ENCODE peak calls at places on chromosomes 3 and 15, in four cellular contexts. One of them, this sample, is unnamed.

GRCh38 chr3:36700537-36701248 is 63.7 kb downstream of the DCLK3 start:
- DNase-seq in CD4-positive, alpha-beta T cell: no peak
- DNase-seq in NCI-H1092: peak
- DNase-seq in HTR-8/SVneo: peak
- DNase-seq in this sample: peak

GRCh38 chr3:170637321-170637720 is 51.4 kb upstream of the SLC7A14 start:
- DNase-seq in CD4-positive, alpha-beta T cell: no peak
- DNase-seq in NCI-H1092: no peak
- DNase-seq in HTR-8/SVneo: no peak
- DNase-seq in this sample: no peak

GRCh38 chr3:55511895-55512585 is 24.9 kb upstream of the WNT5A start:
- DNase-seq in NCI-H1092: no peak
- DNase-seq in CD4-positive, alpha-beta T cell: no peak
- DNase-seq in HTR-8/SVneo: no peak
- DNase-seq in this sample: no peak

GRCh38 chr3:78317774-78318173 is 1277.9 kb downstream of the ROBO2 start:
- DNase-seq in CD4-positive, alpha-beta T cell: no peak
- DNase-seq in HTR-8/SVneo: no peak
- DNase-seq in NCI-H1092: no peak
- DNase-seq in this sample: no peak

GRCh38 chr3:126469479-126469878 is 6.2 kb downstream of the ZXDC start:
- DNase-seq in CD4-positive, alpha-beta T cell: no peak
- DNase-seq in HTR-8/SVneo: no peak
- DNase-seq in NCI-H1092: no peak
- DNase-seq in this sample: no peak

GRCh38 chr3:73086071-73086494 is 24.6 kb downstream of the EBLN2 start:
- DNase-seq in HTR-8/SVneo: peak
- DNase-seq in CD4-positive, alpha-beta T cell: peak
- DNase-seq in NCI-H1092: no peak
- DNase-seq in this sample: peak

GRCh38 chr3:106683931-106684330 is 693.3 kb upstream of the CCDC54 start:
- DNase-seq in CD4-positive, alpha-beta T cell: no peak
- DNase-seq in HTR-8/SVneo: peak
- DNase-seq in NCI-H1092: no peak
- DNase-seq in this sample: no peak

GRCh38 chr3:56075089-56075488 is 393.2 kb downstream of the ERC2 start:
- DNase-seq in HTR-8/SVneo: no peak
- DNase-seq in NCI-H1092: no peak
- DNase-seq in CD4-positive, alpha-beta T cell: no peak
- DNase-seq in this sample: no peak

GRCh38 chr15:57432141-57432701 is 55.9 kb downstream of the CGNL1 start:
- DNase-seq in HTR-8/SVneo: no peak
- DNase-seq in CD4-positive, alpha-beta T cell: no peak
- DNase-seq in NCI-H1092: no peak
- DNase-seq in this sample: no peak

GRCh38 chr3:109784852-109785631 is 447.7 kb upstream of the DPPA4 start:
- DNase-seq in NCI-H1092: no peak
- DNase-seq in HTR-8/SVneo: no peak
- DNase-seq in CD4-positive, alpha-beta T cell: no peak
- DNase-seq in this sample: no peak

GRCh38 chr3:193176690-193177089 is 64.3 kb upstream of the PLAAT1 start:
- DNase-seq in CD4-positive, alpha-beta T cell: no peak
- DNase-seq in HTR-8/SVneo: no peak
- DNase-seq in NCI-H1092: no peak
- DNase-seq in this sample: no peak

GRCh38 chr3:157310329-157311065 is 126.2 kb upstream of the PTX3 start:
- DNase-seq in CD4-positive, alpha-beta T cell: no peak
- DNase-seq in NCI-H1092: no peak
- DNase-seq in HTR-8/SVneo: peak
- DNase-seq in this sample: no peak

GRCh38 chr15:82647045-82647834 is at the start of gene CPEB1:
- DNase-seq in CD4-positive, alpha-beta T cell: peak
- DNase-seq in HTR-8/SVneo: peak
- DNase-seq in NCI-H1092: no peak
- DNase-seq in this sample: peak

GRCh38 chr3:9183811-9184463 is 65.5 kb downstream of the SRGAP3 start:
- DNase-seq in HTR-8/SVneo: no peak
- DNase-seq in CD4-positive, alpha-beta T cell: no peak
- DNase-seq in NCI-H1092: peak
- DNase-seq in this sample: no peak

GRCh38 chr15:60840703-60841411 is 361.9 kb upstream of the ICE2 start:
- DNase-seq in CD4-positive, alpha-beta T cell: peak
- DNase-seq in HTR-8/SVneo: no peak
- DNase-seq in NCI-H1092: no peak
- DNase-seq in this sample: no peak

GRCh38 chr3:56930706-56931105 is 129.0 kb upstream of the ARHGEF3 start:
- DNase-seq in HTR-8/SVneo: no peak
- DNase-seq in CD4-positive, alpha-beta T cell: no peak
- DNase-seq in NCI-H1092: no peak
- DNase-seq in this sample: peak

GRCh38 chr15:49887604-49888340 is 231.3 kb downstream of the ATP8B4 start:
- DNase-seq in CD4-positive, alpha-beta T cell: no peak
- DNase-seq in NCI-H1092: no peak
- DNase-seq in HTR-8/SVneo: no peak
- DNase-seq in this sample: no peak

GRCh38 chr15:94844533-94845390 is 613.4 kb downstream of the MCTP2 start:
- DNase-seq in CD4-positive, alpha-beta T cell: no peak
- DNase-seq in HTR-8/SVneo: no peak
- DNase-seq in NCI-H1092: peak
- DNase-seq in this sample: no peak

GRCh38 chr3:129756871-129757270 is 136.6 kb downstream of the TMCC1 start:
- DNase-seq in NCI-H1092: no peak
- DNase-seq in CD4-positive, alpha-beta T cell: no peak
- DNase-seq in HTR-8/SVneo: no peak
- DNase-seq in this sample: no peak

GRCh38 chr3:193665370-193665989 is 72.5 kb downstream of the OPA1 start:
- DNase-seq in NCI-H1092: peak
- DNase-seq in HTR-8/SVneo: no peak
- DNase-seq in CD4-positive, alpha-beta T cell: no peak
- DNase-seq in this sample: peak

GRCh38 chr3:195226900-195227447 is 44.0 kb downstream of the XXYLT1 start:
- DNase-seq in CD4-positive, alpha-beta T cell: no peak
- DNase-seq in NCI-H1092: no peak
- DNase-seq in HTR-8/SVneo: peak
- DNase-seq in this sample: no peak

GRCh38 chr3:81579744-81580143 is 181.7 kb downstream of the GBE1 start:
- DNase-seq in HTR-8/SVneo: no peak
- DNase-seq in NCI-H1092: no peak
- DNase-seq in CD4-positive, alpha-beta T cell: no peak
- DNase-seq in this sample: no peak

GRCh38 chr15:67823371-67824156 is 1.7 kb upstream of the SKOR1 start:
- DNase-seq in HTR-8/SVneo: no peak
- DNase-seq in CD4-positive, alpha-beta T cell: no peak
- DNase-seq in NCI-H1092: no peak
- DNase-seq in this sample: no peak

GRCh38 chr3:126104028-126104635 is 20.2 kb upstream of the SLC41A3 start:
- DNase-seq in NCI-H1092: no peak
- DNase-seq in HTR-8/SVneo: no peak
- DNase-seq in CD4-positive, alpha-beta T cell: no peak
- DNase-seq in this sample: no peak

GRCh38 chr3:43865887-43866528 is 175.3 kb downstream of the ABHD5 start:
- DNase-seq in CD4-positive, alpha-beta T cell: no peak
- DNase-seq in NCI-H1092: no peak
- DNase-seq in HTR-8/SVneo: no peak
- DNase-seq in this sample: no peak

GRCh38 chr3:142857056-142857455 is 31.8 kb downstream of the PCOLCE2 start:
- DNase-seq in CD4-positive, alpha-beta T cell: no peak
- DNase-seq in NCI-H1092: no peak
- DNase-seq in HTR-8/SVneo: peak
- DNase-seq in this sample: peak

GRCh38 chr3:107524214-107525100 is 1.7 kb downstream of the BBX start:
- DNase-seq in NCI-H1092: no peak
- DNase-seq in CD4-positive, alpha-beta T cell: peak
- DNase-seq in HTR-8/SVneo: peak
- DNase-seq in this sample: peak

GRCh38 chr3:98705694-98706093 is 57.4 kb upstream of the ST3GAL6 start:
- DNase-seq in CD4-positive, alpha-beta T cell: no peak
- DNase-seq in NCI-H1092: no peak
- DNase-seq in HTR-8/SVneo: no peak
- DNase-seq in this sample: no peak

GRCh38 chr3:56408761-56409196 is 59.5 kb downstream of the ERC2 start:
- DNase-seq in NCI-H1092: no peak
- DNase-seq in HTR-8/SVneo: no peak
- DNase-seq in CD4-positive, alpha-beta T cell: no peak
- DNase-seq in this sample: no peak

GRCh38 chr3:179652467-179653105 is at the start of gene USP13:
- DNase-seq in CD4-positive, alpha-beta T cell: peak
- DNase-seq in NCI-H1092: peak
- DNase-seq in HTR-8/SVneo: peak
- DNase-seq in this sample: peak

GRCh38 chr3:197444793-197445403 is 110.9 kb downstream of the BDH1 start:
- DNase-seq in NCI-H1092: no peak
- DNase-seq in CD4-positive, alpha-beta T cell: no peak
- DNase-seq in HTR-8/SVneo: no peak
- DNase-seq in this sample: no peak

GRCh38 chr15:65634381-65634780 is 12.6 kb downstream of the SLC24A1 start:
- DNase-seq in NCI-H1092: no peak
- DNase-seq in HTR-8/SVneo: no peak
- DNase-seq in CD4-positive, alpha-beta T cell: no peak
- DNase-seq in this sample: no peak

GRCh38 chr3:126432361-126432760 is 37.7 kb downstream of the CFAP100 start:
- DNase-seq in NCI-H1092: no peak
- DNase-seq in HTR-8/SVneo: no peak
- DNase-seq in CD4-positive, alpha-beta T cell: no peak
- DNase-seq in this sample: no peak

GRCh38 chr3:197171481-197172067 is 126.8 kb downstream of the DLG1 start:
- DNase-seq in CD4-positive, alpha-beta T cell: no peak
- DNase-seq in HTR-8/SVneo: no peak
- DNase-seq in NCI-H1092: no peak
- DNase-seq in this sample: no peak

GRCh38 chr3:87968668-87969067 is 90.1 kb downstream of the CGGBP1 start:
- DNase-seq in HTR-8/SVneo: no peak
- DNase-seq in CD4-positive, alpha-beta T cell: no peak
- DNase-seq in NCI-H1092: no peak
- DNase-seq in this sample: no peak

GRCh38 chr15:101428758-101429157 is 60.7 kb downstream of the PCSK6 start:
- DNase-seq in HTR-8/SVneo: no peak
- DNase-seq in CD4-positive, alpha-beta T cell: no peak
- DNase-seq in NCI-H1092: no peak
- DNase-seq in this sample: no peak

This sample was measured in RCC 7860.